ENCODE peak calls at places on chromosomes 11 and 22, in nine cellular contexts. Y is ovary, Z is uterus, A is upper lobe of left lung, T is GM12878, H is breast epithelium, I is thyroid gland, M is body of pancreas, P is spleen. N is an unnamed sample.

GRCh38 chr22:49670610-49671330 is 156.9 kb downstream of the BRD1 start:
- DNase-seq in Y (no peak), M (no peak), P (peak), H (no peak), T (no peak), I (no peak), A (peak), Z (no peak), N (peak)

GRCh38 chr11:117909611-117910382 is 19.4 kb downstream of the TMPRSS13 start:
- DNase-seq in M (no peak), P (peak), A (no peak), Y (peak), I (no peak), H (no peak), Z (peak), T (no peak), N (no peak)

GRCh38 chr11:57566035-57566504 is 1.4 kb downstream of the UBE2L6 start:
- DNase-seq in Z (no peak), H (no peak), M (peak), I (peak), Y (no peak), T (peak), P (no peak), A (peak), N (peak)

GRCh38 chr22:48975252-48975780 is 852.4 kb downstream of the BRD1 start:
- DNase-seq in P (no peak), A (no peak), T (no peak), Y (no peak), M (no peak), H (no peak), Z (no peak), I (no peak), N (no peak)

GRCh38 chr11:115721309-115722007 is 217.2 kb upstream of the CADM1 start:
- DNase-seq in H (no peak), P (no peak), T (no peak), I (no peak), A (no peak), M (no peak), Z (no peak), Y (no peak), N (no peak)

GRCh38 chr22:45537734-45538181 is 35.1 kb downstream of the FBLN1 start:
- DNase-seq in M (no peak), H (peak), A (no peak), Y (peak), I (peak), T (no peak), P (no peak), Z (peak), N (no peak)

GRCh38 chr11:69791266-69791665 is 16.1 kb upstream of the FGF4 start:
- DNase-seq in Z (peak), T (no peak), Y (no peak), H (no peak), A (no peak), I (peak), P (no peak), M (no peak), N (no peak)

GRCh38 chr11:117375960-117376359 is 48.3 kb downstream of the CEP164 start:
- DNase-seq in H (no peak), M (no peak), T (no peak), Z (no peak), I (no peak), Y (no peak), A (no peak), P (no peak), N (no peak)

GRCh38 chr11:130042093-130042591 is 27.6 kb upstream of the APLP2 start:
- DNase-seq in H (no peak), Y (no peak), P (no peak), T (no peak), Z (no peak), I (no peak), M (peak), A (peak), N (no peak)

GRCh38 chr11:27317751-27318150 is 45.3 kb downstream of the CCDC34 start:
- DNase-seq in M (no peak), I (no peak), Z (no peak), A (no peak), T (no peak), H (no peak), Y (no peak), P (no peak), N (no peak)

DNA sequence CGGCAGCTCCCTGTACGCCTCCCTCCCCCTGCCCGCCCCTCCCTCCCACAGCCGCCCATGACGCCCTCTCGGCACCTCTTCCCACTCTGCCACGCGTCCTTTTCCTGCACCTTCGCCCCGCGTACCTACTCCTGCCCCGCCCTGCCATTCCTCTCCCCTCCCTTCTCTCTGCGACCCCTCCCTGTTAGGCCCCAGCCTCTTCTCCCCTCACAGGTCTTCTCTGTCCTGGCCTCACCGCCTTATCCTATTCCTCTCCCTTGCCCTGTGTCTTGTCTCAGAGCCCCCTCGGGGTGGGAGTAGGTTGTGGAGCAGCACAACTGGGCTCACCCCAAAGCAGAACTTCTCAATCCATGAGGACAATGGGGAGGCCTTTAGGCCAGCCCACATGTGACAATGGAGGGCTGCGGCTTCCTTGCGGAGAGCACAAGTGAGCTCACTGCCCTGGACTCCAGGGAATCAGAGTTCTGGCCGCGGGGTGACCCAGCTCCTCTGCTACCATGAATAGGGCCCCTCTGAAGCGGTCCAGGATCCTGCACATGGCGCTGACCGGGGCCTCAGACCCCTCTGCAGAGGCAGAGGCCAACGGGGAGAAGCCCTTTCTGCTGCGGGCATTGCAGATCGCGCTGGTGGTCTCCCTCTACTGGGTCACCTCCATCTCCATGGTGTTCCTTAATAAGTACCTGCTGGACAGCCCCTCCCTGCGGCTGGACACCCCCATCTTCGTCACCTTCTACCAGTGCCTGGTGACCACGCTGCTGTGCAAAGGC is 539 bp downstream of the SLC35C1 start:
- DNase-seq in Z (peak), Y (peak), T (no peak), H (peak), M (peak), I (peak), A (peak), P (peak), N (no peak)
- TF ChIP-seq POLR2A in Z (no peak), Y (no peak), T (no peak), H (no peak), M (no peak), I (no peak), A (no peak), P (no peak), N (no peak)

GRCh38 chr11:67545280-67545679 is 22.0 kb upstream of the CABP2 start:
- DNase-seq in P (no peak), M (peak), H (no peak), I (peak), A (no peak), Z (no peak), T (no peak), Y (peak), N (no peak)
- TF ChIP-seq CTCF in P (no peak), M (no peak), H (no peak), I (peak), A (no peak), Z (no peak), T (no peak), Y (no peak), N (peak)

DNA sequence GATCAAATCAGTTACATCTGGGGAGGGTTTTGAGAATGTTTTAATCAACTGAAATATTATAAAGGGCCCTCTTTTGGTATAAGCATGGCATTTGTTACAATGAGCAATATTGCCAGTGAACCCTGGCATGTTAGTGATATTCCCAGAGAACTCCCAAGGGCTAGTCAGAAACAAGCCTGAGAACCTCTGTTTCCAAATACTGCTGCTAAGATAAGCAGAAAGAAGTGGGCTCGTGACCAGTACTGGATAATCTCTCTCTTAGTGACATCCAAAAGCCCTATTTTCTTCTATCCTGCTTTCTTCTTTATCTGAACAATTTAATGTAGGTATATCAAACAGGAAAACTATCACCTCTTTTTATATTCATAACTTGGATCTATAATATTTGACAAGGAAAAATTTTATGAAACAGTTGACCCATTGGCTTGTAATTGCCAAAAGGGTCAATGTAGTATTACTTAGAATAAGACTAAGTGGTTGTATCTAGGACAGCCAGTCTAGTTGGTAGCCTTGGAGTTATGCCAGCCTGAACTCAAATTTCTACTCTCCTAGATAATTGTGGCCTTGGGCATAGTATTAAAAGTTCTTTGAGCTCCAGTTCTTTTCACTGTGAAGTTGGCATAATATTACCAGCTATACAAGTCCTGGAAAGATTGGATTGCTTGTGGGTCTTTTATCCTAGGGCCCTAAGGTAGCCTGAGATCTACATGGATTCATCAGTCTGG is 15.7 kb downstream of the CAT start:
- DNase-seq in Y (no peak), T (no peak), P (no peak), Z (no peak), H (no peak), M (peak), A (no peak), I (no peak), N (no peak)
- TF ChIP-seq POLR2A in Y (no peak), T (no peak), P (no peak), Z (no peak), H (no peak), M (no peak), A (no peak), I (no peak), N (no peak)

DNA sequence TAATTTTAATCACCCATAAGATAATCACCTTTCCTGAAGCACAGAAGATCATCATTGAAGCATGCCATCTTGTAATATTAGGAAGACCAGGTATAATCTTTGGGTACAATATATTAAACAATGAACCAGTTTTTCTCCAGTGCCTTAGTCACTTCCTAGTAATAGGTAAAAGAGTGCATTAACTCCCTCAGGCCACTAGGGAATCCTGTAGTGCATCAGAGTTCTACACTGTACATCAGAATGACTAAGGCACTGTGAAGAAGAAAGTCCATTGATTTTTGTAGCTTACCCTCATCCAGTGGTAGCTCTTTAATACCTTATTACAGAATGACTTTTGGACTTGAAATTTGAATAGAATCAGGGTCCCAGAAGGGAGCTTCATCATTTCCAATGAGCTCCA is 4.5 kb downstream of the C11orf87 start:
- DNase-seq in M (no peak), A (no peak), H (no peak), T (no peak), Z (no peak), I (no peak), Y (no peak), P (no peak), N (no peak)
- TF ChIP-seq CTCF in M (no peak), A (no peak), H (no peak), T (no peak), Z (no peak), I (no peak), Y (no peak), P (no peak), N (no peak)

DNA sequence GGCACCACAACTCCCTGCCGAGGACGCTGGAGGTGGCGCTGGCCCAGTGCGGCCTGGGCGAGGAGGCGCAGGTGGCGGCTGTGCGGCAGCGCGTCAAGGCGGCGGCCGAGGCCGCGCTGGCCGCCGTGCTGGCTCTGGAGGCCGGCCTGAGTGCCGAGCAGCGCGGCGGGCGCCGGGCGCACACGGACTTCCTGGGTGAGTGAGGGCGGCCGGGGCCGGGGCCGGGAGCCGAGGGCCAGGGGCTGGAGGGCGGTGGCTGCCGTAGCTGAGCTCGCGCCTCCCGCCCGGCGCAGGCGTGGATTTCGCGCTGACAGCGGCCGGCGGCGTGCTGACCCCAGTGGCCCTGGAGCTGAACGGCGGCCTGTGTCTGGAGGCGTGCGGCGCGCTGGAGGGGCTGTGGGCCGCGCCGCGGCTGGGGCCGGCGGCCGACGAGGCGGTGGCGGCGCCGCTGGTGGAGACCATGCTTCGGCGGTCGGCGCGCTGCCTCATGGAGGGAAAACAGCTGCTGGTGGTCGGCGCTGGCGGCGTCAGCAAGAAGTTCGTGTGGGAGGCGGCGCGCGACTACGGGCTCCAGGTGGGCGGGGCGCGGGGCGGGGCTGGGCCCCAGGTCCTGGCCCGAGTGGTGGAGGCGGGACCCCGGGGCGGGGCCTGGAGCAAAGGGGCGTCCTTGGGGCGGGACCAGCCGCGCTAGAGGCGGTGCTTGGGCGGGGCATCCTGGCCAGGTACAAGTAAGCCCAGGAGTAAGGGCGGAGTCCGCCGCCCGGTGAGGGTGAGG is 5.4 kb downstream of the CARNS1 start:
- DNase-seq in A (peak), Y (peak), T (no peak), M (peak), H (peak), I (peak), Z (peak), P (peak), N (peak)
- TF ChIP-seq POLR2A in A (no peak), Y (peak), T (peak), M (peak), H (no peak), I (peak), Z (peak), P (peak), N (peak)

DNA sequence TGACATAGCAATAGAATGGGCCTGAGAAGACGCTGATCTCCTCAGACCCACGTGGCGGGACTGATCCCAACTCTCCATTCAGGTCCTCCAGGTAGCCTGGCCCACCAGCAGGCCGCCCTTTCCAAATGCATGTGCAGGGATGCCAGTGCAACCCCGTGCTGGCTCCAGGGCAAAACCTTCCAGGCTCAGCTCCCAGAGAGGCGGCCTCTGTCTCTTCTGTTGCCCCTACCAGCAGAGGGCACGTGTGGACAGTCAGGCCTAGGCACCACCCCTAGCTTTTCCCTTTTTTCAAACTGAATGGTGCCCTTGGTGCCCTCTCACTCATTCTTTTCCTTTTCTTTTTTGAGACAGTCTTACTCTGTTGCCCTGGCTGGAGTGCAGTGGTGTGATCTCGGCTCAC is 121.7 kb downstream of the OSBP2 start:
- DNase-seq in Y (no peak), T (no peak), P (no peak), H (no peak), I (no peak), A (no peak), Z (no peak), M (no peak), N (no peak)
- TF ChIP-seq CTCF in Y (no peak), T (no peak), P (no peak), H (no peak), I (no peak), A (no peak), Z (no peak), M (no peak), N (no peak)

GRCh38 chr11:9613830-9614762 is 40.6 kb downstream of the WEE1 start:
- DNase-seq in M (peak), Z (peak), P (peak), T (peak), Y (peak), H (peak), A (peak), I (peak), N (peak)
- TF ChIP-seq POLR2A in M (peak), Z (peak), P (peak), T (peak), Y (peak), H (no peak), A (no peak), I (no peak), N (peak)